ENCODE peak calls at places on chromosome 17, in five cellular contexts. One of them, this sample, is unnamed.

GRCh38 chr17:13518271-13519000 is 83.3 kb downstream of the HS3ST3A1 start:
- DNase-seq in H1: no peak
- DNase-seq in HepG2: no peak
- DNase-seq in K562: peak; percentile 42
- DNase-seq in GM12878: no peak
- DNase-seq in this sample: no peak

GRCh38 chr17:42135664-42136653 is 13.4 kb downstream of the HSPB9 start:
- DNase-seq in GM12878: no peak
- DNase-seq in HepG2: peak; percentile 91
- DNase-seq in H1: no peak
- DNase-seq in K562: no peak
- DNase-seq in this sample: peak; percentile 7

GRCh38 chr17:17911003-17911613 is 61.1 kb downstream of the TOM1L2 start:
- DNase-seq in HepG2: no peak
- DNase-seq in K562: no peak
- DNase-seq in GM12878: no peak
- DNase-seq in H1: no peak
- DNase-seq in this sample: no peak

GRCh38 chr17:9816472-9816871 is 5.4 kb downstream of the GSG1L2 start:
- DNase-seq in K562: no peak
- DNase-seq in H1: no peak
- DNase-seq in HepG2: no peak
- DNase-seq in GM12878: no peak
- DNase-seq in this sample: no peak

GRCh38 chr17:77086433-77087010 is 54.2 kb upstream of the SEC14L1 start:
- DNase-seq in H1: peak; percentile 99
- DNase-seq in K562: peak; percentile 78
- DNase-seq in HepG2: peak; percentile 77
- DNase-seq in GM12878: no peak
- DNase-seq in this sample: peak; percentile 85

GRCh38 chr17:59406808-59407381 is 75.4 kb downstream of the YPEL2 start:
- DNase-seq in HepG2: peak; percentile 20
- DNase-seq in H1: no peak
- DNase-seq in GM12878: no peak
- DNase-seq in K562: no peak
- DNase-seq in this sample: no peak

GRCh38 chr17:49388290-49388640 is 26.2 kb upstream of the ZNF652 start:
- DNase-seq in K562: no peak
- DNase-seq in GM12878: no peak
- DNase-seq in HepG2: no peak
- DNase-seq in H1: no peak
- DNase-seq in this sample: no peak

GRCh38 chr17:81582341-81582740 is 30.2 kb upstream of the FAAP100 start:
- DNase-seq in K562: no peak
- DNase-seq in H1: no peak
- DNase-seq in GM12878: no peak
- DNase-seq in HepG2: no peak
- DNase-seq in this sample: no peak

GRCh38 chr17:49522329-49522890 is 27.3 kb downstream of the NGFR start:
- DNase-seq in HepG2: no peak
- DNase-seq in GM12878: no peak
- DNase-seq in K562: no peak
- DNase-seq in H1: peak; percentile 40
- DNase-seq in this sample: no peak

GRCh38 chr17:66518677-66519076 is 216.3 kb downstream of the PRKCA start:
- DNase-seq in GM12878: no peak
- DNase-seq in K562: no peak
- DNase-seq in H1: no peak
- DNase-seq in HepG2: no peak
- DNase-seq in this sample: no peak

GRCh38 chr17:14747576-14747940 is 446.7 kb downstream of the HS3ST3B1 start:
- DNase-seq in H1: no peak
- DNase-seq in HepG2: no peak
- DNase-seq in GM12878: no peak
- DNase-seq in K562: no peak
- DNase-seq in this sample: no peak

GRCh38 chr17:50148226-50149098 is 2.0 kb downstream of the PPP1R9B start:
- DNase-seq in K562: peak; percentile 79
- DNase-seq in HepG2: peak; percentile 51
- DNase-seq in GM12878: peak; percentile 81
- DNase-seq in H1: no peak
- DNase-seq in this sample: no peak

GRCh38 chr17:4789701-4789950 is 862 bp downstream of the GLTPD2 start:
- DNase-seq in HepG2: no peak
- DNase-seq in GM12878: no peak
- DNase-seq in H1: no peak
- DNase-seq in K562: no peak
- DNase-seq in this sample: peak; percentile 32

GRCh38 chr17:60297729-60298293 is 94.1 kb downstream of the USP32 start:
- DNase-seq in HepG2: no peak
- DNase-seq in H1: no peak
- DNase-seq in K562: no peak
- DNase-seq in GM12878: no peak
- DNase-seq in this sample: no peak

GRCh38 chr17:8488931-8489330 is 53.2 kb downstream of the NDEL1 start:
- DNase-seq in HepG2: no peak
- DNase-seq in K562: no peak
- DNase-seq in H1: no peak
- DNase-seq in GM12878: no peak
- DNase-seq in this sample: no peak

GRCh38 chr17:31596382-31597323 is 205.2 kb downstream of the RAB11FIP4 start:
- DNase-seq in H1: no peak
- DNase-seq in K562: no peak
- DNase-seq in GM12878: peak; percentile 70
- DNase-seq in HepG2: peak; percentile 44
- DNase-seq in this sample: peak; percentile 77

GRCh38 chr17:29251969-29252866 is 5.6 kb downstream of the CRYBA1 start:
- DNase-seq in H1: no peak
- DNase-seq in K562: peak; percentile 38
- DNase-seq in GM12878: no peak
- DNase-seq in HepG2: no peak
- DNase-seq in this sample: no peak

DNA sequence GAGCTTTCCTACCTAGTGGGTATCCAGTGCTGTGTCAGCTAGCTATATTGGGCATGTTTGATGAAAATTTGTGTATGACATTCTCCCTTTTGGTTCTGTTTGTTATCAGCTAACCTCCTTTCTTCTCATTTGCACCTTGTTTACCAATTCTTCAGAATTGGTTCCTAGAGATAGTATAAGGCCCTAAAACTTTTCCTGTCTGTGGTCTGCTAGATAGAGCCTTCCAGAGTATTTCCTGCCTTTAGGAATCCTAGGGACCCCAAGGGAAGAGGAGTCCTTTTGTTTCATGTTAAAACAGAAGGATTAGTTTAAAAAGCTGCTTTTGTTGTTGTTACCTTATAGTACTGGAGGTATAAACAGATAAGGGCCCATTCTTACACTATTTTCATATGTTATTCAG is 11.5 kb downstream of the MAP3K3 start:
- DNase-seq in HepG2: no peak
- DNase-seq in GM12878: no peak
- DNase-seq in K562: no peak
- DNase-seq in H1: no peak
- DNase-seq in this sample: no peak
- H3K9ac ChIP-seq in HepG2: no peak overlapping the region
- H3K9ac ChIP-seq in GM12878: no peak overlapping the region
- H3K9ac ChIP-seq in K562: peak overlapping the region; percentile 62
- H3K9ac ChIP-seq in H1: no peak overlapping the region
- H3K9ac ChIP-seq in this sample: no peak overlapping the region

DNA sequence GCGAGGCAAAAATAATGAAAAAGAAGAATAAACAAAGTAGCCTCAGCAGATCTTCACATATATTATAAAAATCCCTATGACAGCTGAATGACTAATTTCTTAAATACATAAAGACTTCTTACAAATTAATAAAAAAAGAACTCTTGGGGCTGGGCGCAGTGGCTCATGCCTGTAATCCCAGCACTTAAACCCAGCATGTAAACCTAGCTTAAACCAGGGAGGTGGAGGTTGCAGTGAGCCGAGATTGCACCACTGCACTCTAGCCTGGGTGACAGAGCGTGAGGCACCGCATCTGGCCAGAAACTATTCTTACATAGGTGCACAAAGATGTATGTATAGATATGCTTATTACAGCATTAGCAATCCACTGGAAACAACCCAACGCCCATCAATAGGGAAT is 27.7 kb downstream of the C17orf100 start:
- DNase-seq in HepG2: no peak
- DNase-seq in K562: no peak
- DNase-seq in H1: no peak
- DNase-seq in GM12878: no peak
- DNase-seq in this sample: no peak
- H3K27me3 ChIP-seq in HepG2: no peaks in the 10 kb centered on the region
- H3K27me3 ChIP-seq in K562: peaks cover 11% of the 10 kb centered on the region
- H3K27me3 ChIP-seq in H1: no peaks in the 10 kb centered on the region
- H3K27me3 ChIP-seq in GM12878: no peaks in the 10 kb centered on the region
- H3K27me3 ChIP-seq in this sample: no peaks in the 10 kb centered on the region

DNA sequence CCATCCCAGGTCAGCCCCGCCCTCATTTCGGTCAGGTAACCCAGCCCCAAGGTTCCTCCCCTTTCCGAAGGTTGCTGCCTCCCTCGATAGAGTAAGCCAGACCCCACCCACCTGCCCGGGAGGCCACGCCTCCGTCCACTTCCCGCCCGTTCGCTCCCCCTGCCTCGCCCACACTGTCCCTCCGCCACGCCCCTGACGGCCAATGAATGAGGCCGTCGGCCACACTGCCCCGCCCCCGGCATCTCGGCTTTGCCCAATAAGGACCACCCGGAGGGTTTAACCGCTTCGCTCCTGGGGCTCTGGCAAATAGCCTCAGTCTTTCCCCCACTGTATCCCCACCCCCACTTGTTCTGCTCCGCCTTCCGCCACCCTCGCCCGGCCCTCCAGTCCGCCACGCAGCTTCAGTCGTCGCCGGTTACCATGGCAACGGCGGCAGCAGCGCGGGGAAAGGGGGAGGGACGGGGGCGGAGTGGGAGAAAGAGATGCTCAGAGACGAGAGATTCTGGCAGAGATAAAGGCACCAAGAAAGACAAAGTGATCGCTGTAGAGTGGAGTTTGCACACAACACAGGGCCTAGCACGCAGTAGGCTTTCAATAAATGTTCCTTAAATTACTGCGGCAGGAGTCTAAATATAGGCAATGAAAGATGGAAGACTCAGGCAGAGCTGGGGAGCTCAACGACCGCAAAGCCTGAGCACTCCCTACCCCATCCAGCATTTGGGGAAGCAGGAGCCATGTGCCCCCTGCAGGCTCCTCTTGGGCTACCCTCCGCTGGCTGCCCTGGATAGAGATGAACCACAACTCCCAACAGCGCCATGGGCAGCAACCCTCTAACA is 5.1 kb downstream of the DLG4 start:
- DNase-seq in HepG2: peak; percentile 95
- DNase-seq in GM12878: peak; percentile 89
- DNase-seq in H1: peak; percentile 100
- DNase-seq in K562: peak; percentile 87
- DNase-seq in this sample: peak; percentile 96
- TF ChIP-seq ATF3 in HepG2: no peak
- TF ChIP-seq ATF3 in GM12878: no peak
- TF ChIP-seq ATF3 in H1: peak; percentile 37
- TF ChIP-seq ATF3 in K562: no peak
- TF ChIP-seq ATF3 in this sample: no peak

GRCh38 chr17:1592751-1593629 is 30.4 kb upstream of the PITPNA start:
- DNase-seq in H1: no peak
- DNase-seq in HepG2: peak; percentile 41
- DNase-seq in K562: peak; percentile 29
- DNase-seq in GM12878: peak; percentile 57
- DNase-seq in this sample: no peak
- H3K9ac ChIP-seq in H1: no peak overlapping the region
- H3K9ac ChIP-seq in HepG2: no peak overlapping the region
- H3K9ac ChIP-seq in K562: no peak overlapping the region
- H3K9ac ChIP-seq in GM12878: peak overlapping the region; percentile 68
- H3K9ac ChIP-seq in this sample: no peak overlapping the region

GRCh38 chr17:38617074-38617860 is 11.5 kb upstream of the SRCIN1 start:
- DNase-seq in H1: no peak
- DNase-seq in GM12878: no peak
- DNase-seq in K562: no peak
- DNase-seq in HepG2: no peak
- DNase-seq in this sample: no peak

GRCh38 chr17:38619451-38619795 is 13.7 kb upstream of the SRCIN1 start:
- DNase-seq in HepG2: no peak
- DNase-seq in H1: no peak
- DNase-seq in K562: no peak
- DNase-seq in GM12878: no peak
- DNase-seq in this sample: no peak

GRCh38 chr17:38619937-38620550 is 14.3 kb upstream of the SRCIN1 start:
- DNase-seq in GM12878: no peak
- DNase-seq in K562: no peak
- DNase-seq in HepG2: no peak
- DNase-seq in H1: no peak
- DNase-seq in this sample: no peak

GRCh38 chr17:38616361-38616760 is 10.6 kb upstream of the SRCIN1 start:
- DNase-seq in GM12878: no peak
- DNase-seq in H1: no peak
- DNase-seq in K562: no peak
- DNase-seq in HepG2: no peak
- DNase-seq in this sample: no peak

DNA sequence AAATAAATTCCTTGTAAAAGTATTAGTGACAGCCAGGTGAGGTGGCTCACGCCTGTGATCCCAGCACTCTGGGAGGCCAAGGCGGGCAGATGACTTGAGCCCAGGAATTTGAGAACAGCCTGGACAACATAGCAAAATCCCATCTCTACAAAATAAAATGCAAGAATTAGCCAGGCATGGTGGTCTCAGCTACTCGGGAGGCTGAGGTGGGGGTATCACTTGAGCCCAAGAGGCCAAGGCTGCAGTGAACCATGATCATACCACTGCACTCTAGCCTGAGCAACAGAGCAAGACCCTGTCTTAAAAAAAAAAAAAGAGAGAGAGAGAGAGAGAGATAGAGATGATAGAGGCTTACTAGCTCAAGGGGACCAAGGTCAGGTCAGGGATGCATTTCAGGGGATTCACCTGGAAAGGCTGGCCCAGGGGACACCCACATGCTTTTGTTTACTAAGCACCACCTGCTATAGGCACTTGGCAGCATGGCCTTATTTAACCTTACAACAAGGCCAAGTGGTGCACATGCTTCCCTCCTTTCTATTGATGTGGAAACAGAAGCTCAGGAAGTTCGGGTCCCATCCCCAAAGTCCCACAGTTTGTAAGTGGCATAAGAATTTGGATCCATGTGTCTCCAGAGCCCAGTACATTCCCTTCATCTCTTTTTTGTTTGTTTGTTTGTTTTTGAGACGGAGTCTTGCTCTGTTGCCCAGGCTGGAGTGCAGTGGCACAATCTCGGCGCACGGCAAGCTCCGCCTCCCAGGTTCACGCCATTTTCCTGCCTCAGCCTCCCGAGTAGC is 12.4 kb upstream of the SRCIN1 start:
- DNase-seq in K562: no peak
- DNase-seq in HepG2: peak; percentile 64
- DNase-seq in H1: no peak
- DNase-seq in GM12878: no peak
- DNase-seq in this sample: no peak
- H3K27me3 ChIP-seq in K562: peaks cover 43% of the 10 kb centered on the region
- H3K27me3 ChIP-seq in HepG2: no peaks in the 10 kb centered on the region
- H3K27me3 ChIP-seq in H1: no peaks in the 10 kb centered on the region
- H3K27me3 ChIP-seq in GM12878: no peaks in the 10 kb centered on the region
- H3K27me3 ChIP-seq in this sample: no peaks in the 10 kb centered on the region

This sample was measured in HCT116.